ENCODE peak calls at places on chromosome 11, in nine cellular contexts. G is left kidney; E is C1 segment of cervical spinal cord; H is left cardiac atrium; R is activated CD8-positive, alpha-beta T cell treated with anti-CD3 and anti-CD28 coated beads, Interleukin-2, amount 10 ng/mL, durations not matched to agents 7 days and 5 days; V is fibroblast of lung; K is fibroblast of pulmonary artery; I is EH; L is endothelial cell. X is an unnamed sample.

GRCh38 chr11:34263462-34264186 is 94.2 kb downstream of the ABTB2 start:
- DNase-seq in H (peak), I (peak), G (peak), V (peak), L (no peak), E (no peak), R (no peak), K (peak), X (no peak)

GRCh38 chr11:3970101-3970500 is 114.6 kb downstream of the STIM1 start:
- DNase-seq in K (no peak), R (no peak), G (no peak), V (no peak), H (no peak), L (no peak), I (no peak), E (no peak), X (no peak)

GRCh38 chr11:67265633-67266423 is 445 bp upstream of the GRK2 start:
- DNase-seq in R (peak), G (peak), E (peak), L (peak), K (peak), H (peak), I (peak), V (peak), X (peak)

GRCh38 chr11:128752379-128752778 is 58.5 kb downstream of the FLI1 start:
- DNase-seq in K (no peak), E (no peak), G (no peak), H (no peak), V (no peak), I (no peak), R (no peak), L (no peak), X (no peak)

GRCh38 chr11:57248780-57249383 is 11.8 kb upstream of the APLNR start:
- DNase-seq in L (peak), H (peak), E (no peak), I (peak), G (peak), K (peak), V (peak), R (peak), X (peak)

GRCh38 chr11:64616817-64617216 is 25.8 kb downstream of the SLC22A12 start:
- DNase-seq in V (no peak), E (no peak), K (no peak), R (no peak), H (no peak), G (no peak), I (no peak), L (no peak), X (no peak)

GRCh38 chr11:13313005-13313819 is 35.6 kb downstream of the BMAL1 start:
- DNase-seq in E (no peak), R (no peak), L (no peak), H (no peak), G (no peak), K (no peak), I (no peak), V (no peak), X (no peak)

GRCh38 chr11:23509023-23509422 is 648.7 kb upstream of the CCDC179 start:
- DNase-seq in L (no peak), V (peak), K (peak), G (no peak), E (no peak), H (no peak), R (no peak), I (peak), X (no peak)

GRCh38 chr11:68282141-68282860 is 10.5 kb upstream of the C11orf24 start:
- DNase-seq in K (no peak), V (no peak), H (no peak), L (no peak), E (no peak), R (peak), I (no peak), G (no peak), X (peak)

GRCh38 chr11:70140859-70141489 is 62.1 kb upstream of the FADD start:
- DNase-seq in V (no peak), R (no peak), K (no peak), E (no peak), G (no peak), L (no peak), I (no peak), H (no peak), X (no peak)

GRCh38 chr11:22787565-22788162 is 41.9 kb downstream of the SVIP start:
- DNase-seq in R (peak), H (no peak), V (peak), E (no peak), I (peak), K (peak), L (peak), G (peak), X (no peak)

GRCh38 chr11:117670924-117671323 is 126.1 kb downstream of the DSCAML1 start:
- DNase-seq in K (no peak), V (no peak), L (no peak), H (no peak), I (no peak), R (no peak), G (no peak), E (no peak), X (no peak)

GRCh38 chr11:27868226-27868625 is 168.0 kb upstream of the BDNF start:
- DNase-seq in L (no peak), R (no peak), G (no peak), V (no peak), I (peak), E (no peak), K (no peak), H (no peak), X (no peak)

GRCh38 chr11:37223962-37224361 is 625.9 kb upstream of the RAG2 start:
- DNase-seq in E (no peak), R (no peak), V (no peak), K (no peak), I (no peak), G (no peak), H (no peak), L (no peak), X (no peak)

GRCh38 chr11:130585545-130585944 is 137.1 kb downstream of the ADAMTS15 start:
- DNase-seq in G (peak), V (peak), L (no peak), I (peak), H (peak), R (no peak), K (peak), E (no peak), X (no peak)

GRCh38 chr11:17790453-17790852 is 55.9 kb downstream of the KCNC1 start:
- DNase-seq in H (no peak), E (no peak), L (no peak), V (peak), K (peak), R (no peak), I (peak), G (no peak), X (no peak)